ENCODE peak calls at places on chromosomes 11 and 22, in eight cellular contexts. One of them, this sample, is unnamed.

GRCh38 chr11:63560506-63561179 is 2.5 kb downstream of the PLAAT2 start:
- DNase-seq in CD8-positive, alpha-beta T cell: no peak
- DNase-seq in HCT116: no peak
- DNase-seq in heart left ventricle: peak; percentile 60
- DNase-seq in Peyer's patch: peak; percentile 42
- DNase-seq in lower lobe of right lung: peak; percentile 83
- DNase-seq in IMR-90: no peak
- DNase-seq in psoas muscle: no peak
- DNase-seq in this sample: no peak

GRCh38 chr11:118907051-118907748 is 18.5 kb downstream of the BCL9L start:
- DNase-seq in CD8-positive, alpha-beta T cell: peak; percentile 80
- DNase-seq in HCT116: no peak
- DNase-seq in heart left ventricle: peak; percentile 89
- DNase-seq in Peyer's patch: peak; percentile 95
- DNase-seq in lower lobe of right lung: peak; percentile 86
- DNase-seq in IMR-90: peak; percentile 62
- DNase-seq in psoas muscle: peak; percentile 92
- DNase-seq in this sample: peak; percentile 90

GRCh38 chr22:21866821-21867527 is 471 bp downstream of the MAPK1 start:
- DNase-seq in CD8-positive, alpha-beta T cell: peak; percentile 2
- DNase-seq in HCT116: no peak
- DNase-seq in heart left ventricle: peak; percentile 68
- DNase-seq in Peyer's patch: peak; percentile 53
- DNase-seq in lower lobe of right lung: peak; percentile 54
- DNase-seq in IMR-90: no peak
- DNase-seq in psoas muscle: no peak
- DNase-seq in this sample: no peak

GRCh38 chr11:126163074-126163700 is 48.3 kb downstream of the RPUSD4 start:
- DNase-seq in CD8-positive, alpha-beta T cell: no peak
- DNase-seq in HCT116: no peak
- DNase-seq in heart left ventricle: no peak
- DNase-seq in Peyer's patch: no peak
- DNase-seq in lower lobe of right lung: no peak
- DNase-seq in IMR-90: peak; percentile 96
- DNase-seq in psoas muscle: no peak
- DNase-seq in this sample: peak; percentile 53

GRCh38 chr11:118437046-118437735 is 899 bp downstream of the KMT2A start:
- DNase-seq in CD8-positive, alpha-beta T cell: no peak
- DNase-seq in HCT116: no peak
- DNase-seq in heart left ventricle: peak; percentile 65
- DNase-seq in Peyer's patch: peak; percentile 65
- DNase-seq in lower lobe of right lung: peak; percentile 50
- DNase-seq in IMR-90: peak; percentile 35
- DNase-seq in psoas muscle: peak; percentile 57
- DNase-seq in this sample: peak; percentile 70

GRCh38 chr11:119516060-119516459 is 93.1 kb upstream of the THY1 start:
- DNase-seq in CD8-positive, alpha-beta T cell: no peak
- DNase-seq in HCT116: no peak
- DNase-seq in heart left ventricle: no peak
- DNase-seq in Peyer's patch: no peak
- DNase-seq in lower lobe of right lung: no peak
- DNase-seq in IMR-90: no peak
- DNase-seq in psoas muscle: no peak
- DNase-seq in this sample: no peak

GRCh38 chr11:8863838-8864237 is 47.2 kb upstream of the AKIP1 start:
- DNase-seq in CD8-positive, alpha-beta T cell: no peak
- DNase-seq in HCT116: no peak
- DNase-seq in heart left ventricle: no peak
- DNase-seq in Peyer's patch: no peak
- DNase-seq in lower lobe of right lung: no peak
- DNase-seq in IMR-90: peak; percentile 78
- DNase-seq in psoas muscle: no peak
- DNase-seq in this sample: no peak

GRCh38 chr11:14861680-14862079 is 30.4 kb downstream of the CYP2R1 start:
- DNase-seq in CD8-positive, alpha-beta T cell: no peak
- DNase-seq in HCT116: no peak
- DNase-seq in heart left ventricle: no peak
- DNase-seq in Peyer's patch: peak; percentile 85
- DNase-seq in lower lobe of right lung: no peak
- DNase-seq in IMR-90: no peak
- DNase-seq in psoas muscle: no peak
- DNase-seq in this sample: no peak

GRCh38 chr11:94544832-94545640 is 1.3 kb downstream of the FUT4 start:
- DNase-seq in CD8-positive, alpha-beta T cell: no peak
- DNase-seq in HCT116: no peak
- DNase-seq in heart left ventricle: peak; percentile 73
- DNase-seq in Peyer's patch: peak; percentile 70
- DNase-seq in lower lobe of right lung: peak; percentile 63
- DNase-seq in IMR-90: no peak
- DNase-seq in psoas muscle: peak; percentile 62
- DNase-seq in this sample: no peak

GRCh38 chr11:78100276-78101040 is 20.8 kb upstream of the NDUFC2 start:
- DNase-seq in CD8-positive, alpha-beta T cell: no peak
- DNase-seq in HCT116: no peak
- DNase-seq in heart left ventricle: no peak
- DNase-seq in Peyer's patch: no peak
- DNase-seq in lower lobe of right lung: no peak
- DNase-seq in IMR-90: no peak
- DNase-seq in psoas muscle: no peak
- DNase-seq in this sample: no peak

GRCh38 chr22:41565403-41566054 is 4.7 kb downstream of the CSDC2 start:
- DNase-seq in CD8-positive, alpha-beta T cell: no peak
- DNase-seq in HCT116: peak; percentile 61
- DNase-seq in heart left ventricle: no peak
- DNase-seq in Peyer's patch: no peak
- DNase-seq in lower lobe of right lung: no peak
- DNase-seq in IMR-90: peak; percentile 89
- DNase-seq in psoas muscle: no peak
- DNase-seq in this sample: no peak

GRCh38 chr11:93740802-93741093 is 547 bp downstream of the TAF1D start:
- DNase-seq in CD8-positive, alpha-beta T cell: peak; percentile 45
- DNase-seq in HCT116: no peak
- DNase-seq in heart left ventricle: peak; percentile 74
- DNase-seq in Peyer's patch: peak; percentile 78
- DNase-seq in lower lobe of right lung: peak; percentile 77
- DNase-seq in IMR-90: peak; percentile 49
- DNase-seq in psoas muscle: peak; percentile 83
- DNase-seq in this sample: peak; percentile 55

GRCh38 chr11:111528557-111528956 is 12.0 kb upstream of the LAYN start:
- DNase-seq in CD8-positive, alpha-beta T cell: no peak
- DNase-seq in HCT116: no peak
- DNase-seq in heart left ventricle: no peak
- DNase-seq in Peyer's patch: no peak
- DNase-seq in lower lobe of right lung: no peak
- DNase-seq in IMR-90: peak; percentile 24
- DNase-seq in psoas muscle: no peak
- DNase-seq in this sample: no peak

GRCh38 chr11:48055292-48056132 is 75.2 kb downstream of the PTPRJ start:
- DNase-seq in CD8-positive, alpha-beta T cell: peak; percentile 39
- DNase-seq in HCT116: no peak
- DNase-seq in heart left ventricle: no peak
- DNase-seq in Peyer's patch: peak; percentile 84
- DNase-seq in lower lobe of right lung: no peak
- DNase-seq in IMR-90: peak; percentile 47
- DNase-seq in psoas muscle: no peak
- DNase-seq in this sample: no peak

GRCh38 chr22:46031965-46032851 is 55.2 kb upstream of the WNT7B start:
- DNase-seq in CD8-positive, alpha-beta T cell: no peak
- DNase-seq in HCT116: no peak
- DNase-seq in heart left ventricle: no peak
- DNase-seq in Peyer's patch: peak; percentile 44
- DNase-seq in lower lobe of right lung: peak; percentile 36
- DNase-seq in IMR-90: no peak
- DNase-seq in psoas muscle: no peak
- DNase-seq in this sample: no peak

GRCh38 chr11:9886595-9886994 is 222.7 kb downstream of the SWAP70 start:
- DNase-seq in CD8-positive, alpha-beta T cell: no peak
- DNase-seq in HCT116: no peak
- DNase-seq in heart left ventricle: no peak
- DNase-seq in Peyer's patch: no peak
- DNase-seq in lower lobe of right lung: no peak
- DNase-seq in IMR-90: no peak
- DNase-seq in psoas muscle: no peak
- DNase-seq in this sample: no peak

GRCh38 chr11:15692739-15693138 is 578.0 kb downstream of the INSC start:
- DNase-seq in CD8-positive, alpha-beta T cell: no peak
- DNase-seq in HCT116: no peak
- DNase-seq in heart left ventricle: no peak
- DNase-seq in Peyer's patch: no peak
- DNase-seq in lower lobe of right lung: no peak
- DNase-seq in IMR-90: peak; percentile 65
- DNase-seq in psoas muscle: no peak
- DNase-seq in this sample: no peak

GRCh38 chr11:61429346-61429690 is 457 bp downstream of the CPSF7 start:
- DNase-seq in CD8-positive, alpha-beta T cell: peak; percentile 61
- DNase-seq in HCT116: peak; percentile 15
- DNase-seq in heart left ventricle: peak; percentile 83
- DNase-seq in Peyer's patch: peak; percentile 83
- DNase-seq in lower lobe of right lung: no peak
- DNase-seq in IMR-90: peak; percentile 44
- DNase-seq in psoas muscle: peak; percentile 85
- DNase-seq in this sample: peak; percentile 76

GRCh38 chr22:32482708-32483107 is 8.1 kb downstream of the FBXO7 start:
- DNase-seq in CD8-positive, alpha-beta T cell: no peak
- DNase-seq in HCT116: no peak
- DNase-seq in heart left ventricle: no peak
- DNase-seq in Peyer's patch: no peak
- DNase-seq in lower lobe of right lung: no peak
- DNase-seq in IMR-90: peak; percentile 22
- DNase-seq in psoas muscle: no peak
- DNase-seq in this sample: no peak

GRCh38 chr22:27903805-27904473 is 15.1 kb downstream of the PITPNB start:
- DNase-seq in CD8-positive, alpha-beta T cell: no peak
- DNase-seq in HCT116: no peak
- DNase-seq in heart left ventricle: no peak
- DNase-seq in Peyer's patch: no peak
- DNase-seq in lower lobe of right lung: no peak
- DNase-seq in IMR-90: no peak
- DNase-seq in psoas muscle: no peak
- DNase-seq in this sample: no peak

GRCh38 chr11:113378013-113378412 is 9.6 kb upstream of the ANKK1 start:
- DNase-seq in CD8-positive, alpha-beta T cell: no peak
- DNase-seq in HCT116: no peak
- DNase-seq in heart left ventricle: no peak
- DNase-seq in Peyer's patch: no peak
- DNase-seq in lower lobe of right lung: no peak
- DNase-seq in IMR-90: no peak
- DNase-seq in psoas muscle: no peak
- DNase-seq in this sample: peak; percentile 63

GRCh38 chr11:40306938-40307548 is 1152.4 kb downstream of the LRRC4C start:
- DNase-seq in CD8-positive, alpha-beta T cell: no peak
- DNase-seq in HCT116: no peak
- DNase-seq in heart left ventricle: no peak
- DNase-seq in Peyer's patch: no peak
- DNase-seq in lower lobe of right lung: no peak
- DNase-seq in IMR-90: peak; percentile 63
- DNase-seq in psoas muscle: no peak
- DNase-seq in this sample: no peak

GRCh38 chr11:61667684-61668320 is 12.4 kb upstream of the DAGLA start:
- DNase-seq in CD8-positive, alpha-beta T cell: no peak
- DNase-seq in HCT116: no peak
- DNase-seq in heart left ventricle: no peak
- DNase-seq in Peyer's patch: no peak
- DNase-seq in lower lobe of right lung: no peak
- DNase-seq in IMR-90: no peak
- DNase-seq in psoas muscle: peak; percentile 15
- DNase-seq in this sample: no peak

GRCh38 chr22:20436309-20437252 is 1.0 kb downstream of the SCARF2 start:
- DNase-seq in CD8-positive, alpha-beta T cell: no peak
- DNase-seq in HCT116: no peak
- DNase-seq in heart left ventricle: peak; percentile 72
- DNase-seq in Peyer's patch: no peak
- DNase-seq in lower lobe of right lung: peak; percentile 50
- DNase-seq in IMR-90: peak; percentile 30
- DNase-seq in psoas muscle: peak; percentile 59
- DNase-seq in this sample: peak; percentile 46

GRCh38 chr22:20437253-20438065 is at the start of gene SCARF2:
- DNase-seq in CD8-positive, alpha-beta T cell: no peak
- DNase-seq in HCT116: no peak
- DNase-seq in heart left ventricle: peak; percentile 84
- DNase-seq in Peyer's patch: no peak
- DNase-seq in lower lobe of right lung: peak; percentile 55
- DNase-seq in IMR-90: peak; percentile 62
- DNase-seq in psoas muscle: peak; percentile 75
- DNase-seq in this sample: peak; percentile 69

GRCh38 chr22:20439556-20439927 is 1.9 kb upstream of the SCARF2 start:
- DNase-seq in CD8-positive, alpha-beta T cell: no peak
- DNase-seq in HCT116: no peak
- DNase-seq in heart left ventricle: peak; percentile 28
- DNase-seq in Peyer's patch: no peak
- DNase-seq in lower lobe of right lung: no peak
- DNase-seq in IMR-90: no peak
- DNase-seq in psoas muscle: peak; percentile 31
- DNase-seq in this sample: no peak

GRCh38 chr22:20438678-20439492 is 1.3 kb upstream of the SCARF2 start:
- DNase-seq in CD8-positive, alpha-beta T cell: no peak
- DNase-seq in HCT116: no peak
- DNase-seq in heart left ventricle: peak; percentile 55
- DNase-seq in Peyer's patch: peak; percentile 40
- DNase-seq in lower lobe of right lung: peak; percentile 47
- DNase-seq in IMR-90: no peak
- DNase-seq in psoas muscle: peak; percentile 58
- DNase-seq in this sample: peak; percentile 50

GRCh38 chr22:20438066-20438677 is 547 bp upstream of the SCARF2 start:
- DNase-seq in CD8-positive, alpha-beta T cell: no peak
- DNase-seq in HCT116: no peak
- DNase-seq in heart left ventricle: peak; percentile 57
- DNase-seq in Peyer's patch: peak; percentile 48
- DNase-seq in lower lobe of right lung: peak; percentile 49
- DNase-seq in IMR-90: peak; percentile 45
- DNase-seq in psoas muscle: peak; percentile 67
- DNase-seq in this sample: no peak
- H3K27ac ChIP-seq in CD8-positive, alpha-beta T cell: no peak overlapping the region
- H3K27ac ChIP-seq in HCT116: no peak overlapping the region
- H3K27ac ChIP-seq in heart left ventricle: peak overlapping the region; percentile 64
- H3K27ac ChIP-seq in Peyer's patch: peak overlapping the region; percentile 58
- H3K27ac ChIP-seq in lower lobe of right lung: peak overlapping the region; percentile 88
- H3K27ac ChIP-seq in IMR-90: peak overlapping the region; percentile 91
- H3K27ac ChIP-seq in psoas muscle: peak overlapping the region; percentile 50
- H3K27ac ChIP-seq in this sample: peak overlapping the region; percentile 37

GRCh38 chr11:24437123-24437522 is 59.7 kb upstream of the LUZP2 start:
- DNase-seq in CD8-positive, alpha-beta T cell: no peak
- DNase-seq in HCT116: no peak
- DNase-seq in heart left ventricle: no peak
- DNase-seq in Peyer's patch: no peak
- DNase-seq in lower lobe of right lung: no peak
- DNase-seq in IMR-90: no peak
- DNase-seq in psoas muscle: no peak
- DNase-seq in this sample: no peak
- TF ChIP-seq CTCF in CD8-positive, alpha-beta T cell: no peak
- TF ChIP-seq CTCF in HCT116: no peak
- TF ChIP-seq CTCF in heart left ventricle: no peak
- TF ChIP-seq CTCF in Peyer's patch: no peak
- TF ChIP-seq CTCF in lower lobe of right lung: no peak
- TF ChIP-seq CTCF in IMR-90: no peak
- TF ChIP-seq CTCF in psoas muscle: no peak
- TF ChIP-seq CTCF in this sample: peak; percentile 14

GRCh38 chr11:12285106-12285505 is 92.3 kb upstream of the PARVA start:
- DNase-seq in CD8-positive, alpha-beta T cell: no peak
- DNase-seq in HCT116: no peak
- DNase-seq in heart left ventricle: no peak
- DNase-seq in Peyer's patch: no peak
- DNase-seq in lower lobe of right lung: no peak
- DNase-seq in IMR-90: peak; percentile 98
- DNase-seq in psoas muscle: no peak
- DNase-seq in this sample: no peak
- H3K27ac ChIP-seq in CD8-positive, alpha-beta T cell: no peak overlapping the region
- H3K27ac ChIP-seq in HCT116: no peak overlapping the region
- H3K27ac ChIP-seq in heart left ventricle: no peak overlapping the region
- H3K27ac ChIP-seq in Peyer's patch: no peak overlapping the region
- H3K27ac ChIP-seq in lower lobe of right lung: no peak overlapping the region
- H3K27ac ChIP-seq in IMR-90: peak overlapping the region; percentile 99
- H3K27ac ChIP-seq in psoas muscle: no peak overlapping the region
- H3K27ac ChIP-seq in this sample: no peak overlapping the region

GRCh38 chr11:65700377-65700776 is 11.7 kb upstream of the KAT5 start:
- DNase-seq in CD8-positive, alpha-beta T cell: no peak
- DNase-seq in HCT116: no peak
- DNase-seq in heart left ventricle: no peak
- DNase-seq in Peyer's patch: no peak
- DNase-seq in lower lobe of right lung: no peak
- DNase-seq in IMR-90: no peak
- DNase-seq in psoas muscle: no peak
- DNase-seq in this sample: no peak
- TF ChIP-seq CTCF in CD8-positive, alpha-beta T cell: no peak
- TF ChIP-seq CTCF in HCT116: no peak
- TF ChIP-seq CTCF in heart left ventricle: no peak
- TF ChIP-seq CTCF in Peyer's patch: no peak
- TF ChIP-seq CTCF in lower lobe of right lung: no peak
- TF ChIP-seq CTCF in IMR-90: no peak
- TF ChIP-seq CTCF in psoas muscle: no peak
- TF ChIP-seq CTCF in this sample: no peak

This sample was measured in WERI-Rb-1.